ENCODE peak calls at places on chromosome 16, in six cellular contexts. One of them, this sample, is unnamed. For H3K27me3, the result is how much of the 10 kb centered on the place peaks cover.

GRCh38 chr16:85190572-85190971 is 78.3 kb upstream of the CIBAR2 start:
- DNase-seq in PC-3: no peak
- DNase-seq in tibial nerve: no peak
- DNase-seq in cardiac muscle cell: no peak
- DNase-seq in aorta: no peak
- DNase-seq in left lung: no peak
- DNase-seq in this sample: no peak

GRCh38 chr16:19997734-19998133 is 76.0 kb downstream of the GPR139 start:
- DNase-seq in PC-3: no peak
- DNase-seq in tibial nerve: no peak
- DNase-seq in cardiac muscle cell: no peak
- DNase-seq in aorta: no peak
- DNase-seq in left lung: no peak
- DNase-seq in this sample: no peak

GRCh38 chr16:47258874-47259461 is 115.2 kb upstream of the NETO2 start:
- DNase-seq in PC-3: peak
- DNase-seq in tibial nerve: no peak
- DNase-seq in cardiac muscle cell: peak
- DNase-seq in aorta: no peak
- DNase-seq in left lung: no peak
- DNase-seq in this sample: no peak

GRCh38 chr16:15461376-15461775 is 27.0 kb downstream of the BMERB1 start:
- DNase-seq in PC-3: peak
- DNase-seq in tibial nerve: no peak
- DNase-seq in cardiac muscle cell: no peak
- DNase-seq in aorta: no peak
- DNase-seq in left lung: no peak
- DNase-seq in this sample: no peak

GRCh38 chr16:88066234-88066633 is 115.0 kb downstream of the BANP start:
- DNase-seq in PC-3: no peak
- DNase-seq in tibial nerve: no peak
- DNase-seq in cardiac muscle cell: no peak
- DNase-seq in aorta: no peak
- DNase-seq in left lung: no peak
- DNase-seq in this sample: no peak

GRCh38 chr16:29811896-29812665 is at the start of gene PRRT2:
- DNase-seq in PC-3: peak
- DNase-seq in tibial nerve: peak
- DNase-seq in cardiac muscle cell: peak
- DNase-seq in aorta: peak
- DNase-seq in left lung: no peak
- DNase-seq in this sample: no peak

GRCh38 chr16:9212621-9213020 is 121.2 kb downstream of the HAPSTR1 start:
- DNase-seq in PC-3: peak
- DNase-seq in tibial nerve: no peak
- DNase-seq in cardiac muscle cell: no peak
- DNase-seq in aorta: no peak
- DNase-seq in left lung: no peak
- DNase-seq in this sample: no peak

GRCh38 chr16:89049484-89050118 is 44.1 kb upstream of the ACSF3 start:
- DNase-seq in PC-3: no peak
- DNase-seq in tibial nerve: no peak
- DNase-seq in cardiac muscle cell: no peak
- DNase-seq in aorta: peak
- DNase-seq in left lung: no peak
- DNase-seq in this sample: no peak

GRCh38 chr16:63592852-63593251 is 1529.0 kb downstream of the CDH11 start:
- DNase-seq in PC-3: no peak
- DNase-seq in tibial nerve: no peak
- DNase-seq in cardiac muscle cell: no peak
- DNase-seq in aorta: no peak
- DNase-seq in left lung: no peak
- DNase-seq in this sample: no peak

GRCh38 chr16:48862087-48862532 is 252.1 kb upstream of the N4BP1 start:
- DNase-seq in PC-3: peak
- DNase-seq in tibial nerve: no peak
- DNase-seq in cardiac muscle cell: no peak
- DNase-seq in aorta: no peak
- DNase-seq in left lung: no peak
- DNase-seq in this sample: peak

GRCh38 chr16:85422374-85423185 is 190.5 kb upstream of the GSE1 start:
- DNase-seq in PC-3: no peak
- DNase-seq in tibial nerve: no peak
- DNase-seq in cardiac muscle cell: peak
- DNase-seq in aorta: peak
- DNase-seq in left lung: peak
- DNase-seq in this sample: no peak

GRCh38 chr16:75244844-75245758 is 6.3 kb downstream of the BCAR1 start:
- DNase-seq in PC-3: peak
- DNase-seq in tibial nerve: no peak
- DNase-seq in cardiac muscle cell: peak
- DNase-seq in aorta: peak
- DNase-seq in left lung: peak
- DNase-seq in this sample: peak

GRCh38 chr16:11498683-11499082 is 88.0 kb downstream of the LITAF start:
- DNase-seq in PC-3: no peak
- DNase-seq in tibial nerve: no peak
- DNase-seq in cardiac muscle cell: no peak
- DNase-seq in aorta: no peak
- DNase-seq in left lung: no peak
- DNase-seq in this sample: no peak

GRCh38 chr16:30086291-30087140 is 5.2 kb downstream of the TBX6 start:
- DNase-seq in PC-3: no peak
- DNase-seq in tibial nerve: no peak
- DNase-seq in cardiac muscle cell: no peak
- DNase-seq in aorta: no peak
- DNase-seq in left lung: no peak
- DNase-seq in this sample: no peak

GRCh38 chr16:77221482-77221881 is 22.3 kb downstream of the SYCE1L start:
- DNase-seq in PC-3: no peak
- DNase-seq in tibial nerve: no peak
- DNase-seq in cardiac muscle cell: no peak
- DNase-seq in aorta: no peak
- DNase-seq in left lung: no peak
- DNase-seq in this sample: no peak

GRCh38 chr16:84144301-84144858 is 597 bp downstream of the HSDL1 start:
- DNase-seq in PC-3: peak
- DNase-seq in tibial nerve: no peak
- DNase-seq in cardiac muscle cell: peak
- DNase-seq in aorta: peak
- DNase-seq in left lung: peak
- DNase-seq in this sample: peak

GRCh38 chr16:77374384-77374783 is 60.5 kb downstream of the ADAMTS18 start:
- DNase-seq in PC-3: peak
- DNase-seq in tibial nerve: no peak
- DNase-seq in cardiac muscle cell: no peak
- DNase-seq in aorta: no peak
- DNase-seq in left lung: no peak
- DNase-seq in this sample: peak

GRCh38 chr16:30901201-30902069 is 5.0 kb downstream of the CTF1 start:
- DNase-seq in PC-3: no peak
- DNase-seq in tibial nerve: no peak
- DNase-seq in cardiac muscle cell: no peak
- DNase-seq in aorta: no peak
- DNase-seq in left lung: no peak
- DNase-seq in this sample: no peak

GRCh38 chr16:17747357-17747756 is 276.6 kb upstream of the XYLT1 start:
- DNase-seq in PC-3: no peak
- DNase-seq in tibial nerve: no peak
- DNase-seq in cardiac muscle cell: no peak
- DNase-seq in aorta: no peak
- DNase-seq in left lung: no peak
- DNase-seq in this sample: no peak

GRCh38 chr16:10242076-10242475 is 59.8 kb upstream of the GRIN2A start:
- DNase-seq in PC-3: no peak
- DNase-seq in tibial nerve: no peak
- DNase-seq in cardiac muscle cell: no peak
- DNase-seq in aorta: no peak
- DNase-seq in left lung: no peak
- DNase-seq in this sample: no peak

GRCh38 chr16:10250137-10250850 is 68.1 kb upstream of the GRIN2A start:
- DNase-seq in PC-3: peak
- DNase-seq in tibial nerve: no peak
- DNase-seq in cardiac muscle cell: no peak
- DNase-seq in aorta: no peak
- DNase-seq in left lung: no peak
- DNase-seq in this sample: no peak

GRCh38 chr16:10240854-10241613 is 58.8 kb upstream of the GRIN2A start:
- DNase-seq in PC-3: peak
- DNase-seq in tibial nerve: no peak
- DNase-seq in cardiac muscle cell: no peak
- DNase-seq in aorta: no peak
- DNase-seq in left lung: no peak
- DNase-seq in this sample: peak

GRCh38 chr16:10242916-10243315 is 60.7 kb upstream of the GRIN2A start:
- DNase-seq in PC-3: no peak
- DNase-seq in tibial nerve: no peak
- DNase-seq in cardiac muscle cell: no peak
- DNase-seq in aorta: no peak
- DNase-seq in left lung: no peak
- DNase-seq in this sample: no peak

GRCh38 chr16:10245002-10245401 is 62.8 kb upstream of the GRIN2A start:
- DNase-seq in PC-3: no peak
- DNase-seq in tibial nerve: no peak
- DNase-seq in cardiac muscle cell: no peak
- DNase-seq in aorta: no peak
- DNase-seq in left lung: no peak
- DNase-seq in this sample: no peak
- H3K27me3 ChIP-seq in PC-3: under half
- H3K27me3 ChIP-seq in tibial nerve: under half
- H3K27me3 ChIP-seq in cardiac muscle cell: under half
- H3K27me3 ChIP-seq in aorta: under half
- H3K27me3 ChIP-seq in left lung: under half
- H3K27me3 ChIP-seq in this sample: under half

GRCh38 chr16:56620311-56620897 is 5.2 kb upstream of the MT1E start:
- DNase-seq in PC-3: no peak
- DNase-seq in tibial nerve: no peak
- DNase-seq in cardiac muscle cell: no peak
- DNase-seq in aorta: no peak
- DNase-seq in left lung: no peak
- DNase-seq in this sample: no peak
- H3K27me3 ChIP-seq in PC-3: under half
- H3K27me3 ChIP-seq in tibial nerve: under half
- H3K27me3 ChIP-seq in cardiac muscle cell: half or more
- H3K27me3 ChIP-seq in aorta: under half
- H3K27me3 ChIP-seq in left lung: under half
- H3K27me3 ChIP-seq in this sample: under half

GRCh38 chr16:50549561-50549915 is 1.3 kb downstream of the NKD1 start:
- DNase-seq in PC-3: no peak
- DNase-seq in tibial nerve: no peak
- DNase-seq in cardiac muscle cell: no peak
- DNase-seq in aorta: no peak
- DNase-seq in left lung: no peak
- DNase-seq in this sample: no peak

GRCh38 chr16:50547944-50548658 is at the start of gene NKD1:
- DNase-seq in PC-3: peak
- DNase-seq in tibial nerve: peak
- DNase-seq in cardiac muscle cell: peak
- DNase-seq in aorta: peak
- DNase-seq in left lung: peak
- DNase-seq in this sample: no peak

GRCh38 chr16:50550035-50550434 is 1.8 kb downstream of the NKD1 start:
- DNase-seq in PC-3: no peak
- DNase-seq in tibial nerve: no peak
- DNase-seq in cardiac muscle cell: no peak
- DNase-seq in aorta: no peak
- DNase-seq in left lung: no peak
- DNase-seq in this sample: no peak

GRCh38 chr16:50547340-50547865 is 793 bp upstream of the NKD1 start:
- DNase-seq in PC-3: peak
- DNase-seq in tibial nerve: no peak
- DNase-seq in cardiac muscle cell: peak
- DNase-seq in aorta: peak
- DNase-seq in left lung: peak
- DNase-seq in this sample: no peak

DNA sequence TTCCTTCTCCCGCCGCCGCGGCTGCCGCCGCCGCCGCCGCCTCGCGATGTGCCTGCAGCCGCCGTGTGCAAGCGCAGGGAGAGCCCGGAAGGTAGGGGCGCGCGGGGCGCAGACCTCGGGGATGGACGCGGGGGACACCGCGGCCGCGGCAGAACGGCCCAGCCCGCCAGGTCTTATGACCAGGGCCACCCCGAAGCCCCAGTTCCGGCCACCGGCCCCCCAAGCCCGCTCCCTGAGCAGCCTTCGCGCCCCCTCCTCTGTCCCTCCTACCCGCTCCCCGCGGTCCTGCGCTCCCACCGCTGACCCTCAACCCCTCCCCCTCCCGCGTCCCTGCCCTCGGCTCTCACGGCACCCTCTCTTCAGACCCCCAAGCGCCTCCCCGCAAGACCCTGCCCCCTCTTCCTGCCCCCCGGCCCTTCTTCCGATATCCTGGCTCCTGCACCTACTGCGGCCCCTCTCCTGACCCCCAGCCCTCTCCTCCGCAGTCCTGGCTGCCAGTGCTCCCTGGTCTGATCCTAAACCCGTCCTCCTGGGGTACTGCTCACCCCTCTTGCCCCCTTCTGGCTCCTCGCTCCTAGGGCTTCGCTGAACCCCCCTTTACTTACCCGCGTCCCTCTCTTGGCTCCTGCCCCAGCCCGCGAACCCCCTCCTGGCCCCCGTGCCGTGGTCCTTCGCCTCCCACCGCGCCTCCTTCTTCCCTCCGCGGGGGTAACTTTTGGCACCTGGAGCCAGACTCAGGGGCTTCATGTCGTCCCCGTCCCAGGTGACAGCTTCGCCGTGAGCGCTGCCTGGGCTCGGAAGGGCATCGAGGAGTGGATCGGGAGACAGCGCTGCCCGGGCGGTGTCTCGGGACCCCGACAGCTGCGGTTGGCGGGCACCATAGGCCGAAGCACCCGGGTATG is 714 bp downstream of the NKD1 start:
- DNase-seq in PC-3: no peak
- DNase-seq in tibial nerve: no peak
- DNase-seq in cardiac muscle cell: no peak
- DNase-seq in aorta: no peak
- DNase-seq in left lung: no peak
- DNase-seq in this sample: no peak
- H3K27me3 ChIP-seq in PC-3: under half
- H3K27me3 ChIP-seq in tibial nerve: under half
- H3K27me3 ChIP-seq in cardiac muscle cell: half or more
- H3K27me3 ChIP-seq in aorta: under half
- H3K27me3 ChIP-seq in left lung: half or more
- H3K27me3 ChIP-seq in this sample: under half

DNA sequence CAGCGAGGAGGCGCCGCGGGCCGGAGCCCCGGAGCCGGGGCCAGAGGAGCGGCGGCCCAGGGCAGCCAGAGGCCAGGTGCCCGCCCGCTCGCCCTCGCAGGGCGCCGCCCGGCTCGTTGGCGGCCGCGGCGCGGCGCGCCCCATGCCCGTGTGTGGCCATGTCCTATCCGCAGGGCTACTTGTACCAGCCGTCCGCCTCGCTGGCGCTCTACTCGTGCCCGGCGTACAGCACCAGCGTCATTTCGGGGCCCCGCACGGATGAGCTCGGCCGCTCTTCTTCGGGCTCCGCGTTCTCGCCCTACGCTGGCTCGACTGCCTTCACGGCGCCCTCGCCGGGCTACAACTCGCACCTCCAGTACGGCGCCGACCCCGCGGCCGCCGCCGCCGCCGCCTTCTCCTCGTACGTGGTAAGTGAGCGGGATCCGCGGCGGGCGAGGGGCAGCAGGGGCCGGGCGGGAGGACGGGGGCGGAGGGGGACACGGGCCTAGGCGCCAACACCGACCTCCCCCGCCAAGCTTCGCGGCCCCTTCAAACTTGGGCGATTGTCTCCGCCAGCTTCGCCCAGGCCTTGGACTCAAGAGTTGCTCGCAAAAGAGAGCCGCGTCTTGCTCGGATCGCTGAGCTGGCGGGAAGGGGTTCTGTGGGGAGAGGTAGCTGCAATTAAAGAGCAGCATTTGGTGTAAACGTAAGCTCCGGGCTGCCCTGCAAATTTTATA is 534 bp downstream of the IRX5 start:
- DNase-seq in PC-3: no peak
- DNase-seq in tibial nerve: no peak
- DNase-seq in cardiac muscle cell: peak
- DNase-seq in aorta: no peak
- DNase-seq in left lung: no peak
- DNase-seq in this sample: peak
- H3K27me3 ChIP-seq in PC-3: half or more
- H3K27me3 ChIP-seq in tibial nerve: half or more
- H3K27me3 ChIP-seq in cardiac muscle cell: under half
- H3K27me3 ChIP-seq in aorta: under half
- H3K27me3 ChIP-seq in left lung: half or more
- H3K27me3 ChIP-seq in this sample: under half